ENCODE peak calls at places on chromosomes 3 and 15, in ten cellular contexts. U, I, F, A, C, M, T, E, Y and P are unnamed samples.

GRCh38 chr15:51982770-51983103 is 11.2 kb upstream of the LEO1 start:
- DNase-seq in U (no peak), I (no peak), F (no peak), A (no peak), C (no peak), M (no peak), T (no peak), E (no peak), Y (no peak), P (no peak)

GRCh38 chr15:81400640-81401236 is 26.7 kb upstream of the TMC3 start:
- DNase-seq in U (no peak), I (peak), F (peak), A (no peak), C (peak), M (peak), T (peak), E (peak), Y (no peak), P (peak)

GRCh38 chr15:48992545-48992944 is 28.8 kb upstream of the SHC4 start:
- DNase-seq in U (peak), I (no peak), F (no peak), A (no peak), C (peak), M (no peak), T (no peak), E (no peak), Y (no peak), P (no peak)

GRCh38 chr15:41557673-41558399 is 1.2 kb upstream of the TYRO3 start:
- DNase-seq in U (peak), I (peak), F (peak), A (peak), C (peak), M (peak), T (peak), E (peak), Y (peak), P (peak)

GRCh38 chr3:164451083-164451910 is 627.0 kb downstream of the SI start:
- DNase-seq in U (no peak), I (peak), F (no peak), A (no peak), C (no peak), M (no peak), T (peak), E (no peak), Y (no peak), P (no peak)

GRCh38 chr3:23114479-23114878 is 88.6 kb upstream of the UBE2E2 start:
- DNase-seq in U (no peak), I (no peak), F (no peak), A (no peak), C (no peak), M (peak), T (peak), E (no peak), Y (no peak), P (peak)

GRCh38 chr15:98968576-98968975 is 39.0 kb downstream of the PGPEP1L start:
- DNase-seq in U (no peak), I (no peak), F (no peak), A (no peak), C (no peak), M (no peak), T (no peak), E (no peak), Y (no peak), P (no peak)

GRCh38 chr3:173221010-173221409 is 80.0 kb upstream of the SPATA16 start:
- DNase-seq in U (no peak), I (peak), F (peak), A (no peak), C (no peak), M (no peak), T (peak), E (peak), Y (no peak), P (no peak)

GRCh38 chr15:77783636-77784035 is 150.9 kb upstream of the LINGO1 start:
- DNase-seq in U (no peak), I (no peak), F (no peak), A (no peak), C (no peak), M (no peak), T (no peak), E (no peak), Y (no peak), P (no peak)

GRCh38 chr3:46208167-46208704 is at the start of gene CCR1:
- DNase-seq in U (peak), I (peak), F (peak), A (no peak), C (peak), M (peak), T (peak), E (no peak), Y (peak), P (peak)

GRCh38 chr3:144868506-144868905 is 896.9 kb downstream of the DIPK2A start:
- DNase-seq in U (no peak), I (no peak), F (no peak), A (no peak), C (no peak), M (no peak), T (peak), E (no peak), Y (no peak), P (no peak)

GRCh38 chr3:57451150-57451846 is 92.8 kb downstream of the DNAH12 start:
- DNase-seq in U (no peak), I (no peak), F (peak), A (no peak), C (no peak), M (no peak), T (no peak), E (no peak), Y (no peak), P (no peak)

GRCh38 chr3:129794319-129795201 is 99.0 kb downstream of the TMCC1 start:
- DNase-seq in U (no peak), I (peak), F (peak), A (no peak), C (peak), M (no peak), T (peak), E (peak), Y (no peak), P (no peak)

GRCh38 chr3:39707314-39707909 is 102.0 kb upstream of the MYRIP start:
- DNase-seq in U (no peak), I (peak), F (peak), A (no peak), C (peak), M (peak), T (peak), E (no peak), Y (no peak), P (peak)

GRCh38 chr3:197690754-197691153 is 46.0 kb downstream of the RUBCN start:
- DNase-seq in U (no peak), I (no peak), F (no peak), A (no peak), C (no peak), M (no peak), T (no peak), E (no peak), Y (no peak), P (no peak)

GRCh38 chr15:98812711-98813441 is 164.5 kb downstream of the IGF1R start:
- DNase-seq in U (no peak), I (no peak), F (no peak), A (no peak), C (no peak), M (no peak), T (peak), E (no peak), Y (no peak), P (no peak)

GRCh38 chr3:87503901-87504498 is 227.6 kb upstream of the POU1F1 start:
- DNase-seq in U (no peak), I (peak), F (peak), A (peak), C (peak), M (peak), T (peak), E (peak), Y (no peak), P (peak)

GRCh38 chr3:150414989-150415388 is 6.9 kb downstream of the TSC22D2 start:
- DNase-seq in U (no peak), I (peak), F (no peak), A (no peak), C (no peak), M (no peak), T (no peak), E (no peak), Y (no peak), P (no peak)

GRCh38 chr15:52503788-52504496 is 24.7 kb downstream of the MYO5A start:
- DNase-seq in U (no peak), I (peak), F (no peak), A (no peak), C (no peak), M (no peak), T (peak), E (peak), Y (no peak), P (no peak)

GRCh38 chr3:131795382-131796085 is 239.3 kb downstream of the CPNE4 start:
- DNase-seq in U (peak), I (no peak), F (peak), A (no peak), C (peak), M (no peak), T (peak), E (peak), Y (no peak), P (no peak)

GRCh38 chr15:99057020-99057419 is 47.9 kb upstream of the SYNM start:
- DNase-seq in U (no peak), I (no peak), F (no peak), A (no peak), C (no peak), M (peak), T (no peak), E (no peak), Y (no peak), P (no peak)

GRCh38 chr3:157626817-157627216 is 123.6 kb upstream of the VEPH1 start:
- DNase-seq in U (no peak), I (no peak), F (no peak), A (no peak), C (no peak), M (no peak), T (no peak), E (no peak), Y (no peak), P (no peak)

GRCh38 chr3:129560269-129560787 is 17.4 kb downstream of the H1-8 start:
- DNase-seq in U (no peak), I (peak), F (no peak), A (peak), C (no peak), M (no peak), T (peak), E (peak), Y (no peak), P (no peak)

GRCh38 chr3:8442993-8443670 is 58.5 kb upstream of the LMCD1 start:
- DNase-seq in U (no peak), I (no peak), F (no peak), A (no peak), C (no peak), M (no peak), T (no peak), E (no peak), Y (no peak), P (no peak)

GRCh38 chr3:25542571-25543039 is 114.5 kb downstream of the RARB start:
- DNase-seq in U (no peak), I (no peak), F (no peak), A (no peak), C (no peak), M (no peak), T (peak), E (no peak), Y (no peak), P (no peak)

GRCh38 chr3:10308678-10309077 is 12.2 kb downstream of the SEC13 start:
- DNase-seq in U (no peak), I (no peak), F (no peak), A (no peak), C (no peak), M (no peak), T (no peak), E (no peak), Y (no peak), P (no peak)

GRCh38 chr3:38834110-38834509 is 18.1 kb upstream of the SCN10A start:
- DNase-seq in U (no peak), I (peak), F (peak), A (peak), C (no peak), M (no peak), T (peak), E (peak), Y (no peak), P (peak)